ENCODE peak calls at places on chromosomes 3 and 15, in four cellular contexts. W, X, E and U are unnamed samples.
A peak's percentile ranks its signal among the peaks of the same experiment; 100 is the strongest.

GRCh38 chr15:81575436-81576123 is 201.6 kb upstream of the TMC3 start:
- DNase-seq in X (no peak), E (no peak), W (no peak), U (no peak)

GRCh38 chr3:36693670-36694069 is 70.7 kb downstream of the DCLK3 start:
- DNase-seq in E (no peak), X (no peak), W (no peak), U (no peak)

GRCh38 chr15:40985541-40986330 is 32.5 kb downstream of the CHAC1 start:
- DNase-seq in E (no peak), X (no peak), W (no peak), U (no peak)

GRCh38 chr3:169215953-169216352 is 447.6 kb downstream of the MECOM start:
- DNase-seq in E (no peak), X (no peak), W (no peak), U (no peak)

GRCh38 chr15:83598031-83598430 is 55.9 kb upstream of the ADAMTSL3 start:
- DNase-seq in X (no peak), W (no peak), E (no peak), U (no peak)

GRCh38 chr3:43770426-43771103 is 79.8 kb downstream of the ABHD5 start:
- DNase-seq in E (no peak), W (peak; percentile 85), X (no peak), U (no peak)

GRCh38 chr3:106421928-106422327 is 553.1 kb upstream of the CBLB start:
- DNase-seq in X (no peak), W (no peak), E (no peak), U (no peak)

GRCh38 chr3:23329471-23329870 is 126.3 kb downstream of the UBE2E2 start:
- DNase-seq in W (no peak), X (no peak), E (no peak), U (no peak)

GRCh38 chr15:96327155-96327741 is 3.3 kb upstream of the NR2F2 start:
- DNase-seq in W (peak; percentile 65), X (peak; percentile 33), E (peak; percentile 79), U (no peak)

GRCh38 chr3:44284949-44285348 is 43.3 kb downstream of the TOPAZ1 start:
- DNase-seq in W (no peak), E (no peak), X (no peak), U (no peak)

GRCh38 chr3:88019024-88019423 is 39.8 kb downstream of the CGGBP1 start:
- DNase-seq in W (no peak), E (no peak), X (no peak), U (no peak)

GRCh38 chr3:167837430-167837829 is 101.9 kb downstream of the SERPINI1 start:
- DNase-seq in W (no peak), X (no peak), E (no peak), U (no peak)

GRCh38 chr15:99224372-99224771 is 25.0 kb downstream of the TTC23 start:
- DNase-seq in X (no peak), W (no peak), E (no peak), U (no peak)

GRCh38 chr3:194395201-194395600 is 3.9 kb downstream of the GP5 start:
- DNase-seq in X (no peak), E (no peak), W (no peak), U (no peak)

GRCh38 chr3:177538064-177538742 is 340.9 kb upstream of the TBL1XR1 start:
- DNase-seq in E (no peak), W (peak; percentile 22), X (no peak), U (no peak)

GRCh38 chr15:69253156-69253555 is 45.6 kb upstream of the PAQR5 start:
- DNase-seq in E (peak; percentile 28), X (no peak), W (peak; percentile 33), U (no peak)

GRCh38 chr15:90200534-90201139 is 493 bp upstream of the SEMA4B start:
- DNase-seq in X (no peak), W (no peak), E (no peak), U (no peak)

GRCh38 chr15:36863551-36863950 is 236.8 kb downstream of the MEIS2 start:
- DNase-seq in X (no peak), W (no peak), E (no peak), U (no peak)

DNA sequence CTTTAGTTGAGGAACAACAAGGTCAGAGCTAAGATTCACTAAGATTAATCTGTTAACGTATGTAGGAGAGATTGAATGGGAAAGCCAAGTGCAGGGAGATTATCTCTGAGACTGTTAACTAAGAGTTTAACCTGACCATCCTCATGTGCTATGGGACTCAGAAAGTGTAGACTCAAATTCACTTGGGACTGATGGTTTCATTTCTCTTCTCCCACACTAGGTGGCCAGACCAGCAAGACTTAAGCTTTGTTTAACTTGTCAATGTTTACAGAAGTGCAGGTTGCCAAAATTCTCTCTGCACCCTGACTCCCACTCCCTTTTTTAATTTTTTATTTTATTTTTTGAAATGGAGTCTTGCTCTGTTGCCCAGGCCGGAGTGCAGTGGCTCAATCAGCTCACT is 6.3 kb upstream of the HEXA start:
- DNase-seq in W (no peak), E (no peak), X (no peak), U (no peak)
- TF ChIP-seq CTCF in W (peak; percentile 20), E (peak; percentile 3), X (peak; percentile 35), U (peak; percentile 44)

DNA sequence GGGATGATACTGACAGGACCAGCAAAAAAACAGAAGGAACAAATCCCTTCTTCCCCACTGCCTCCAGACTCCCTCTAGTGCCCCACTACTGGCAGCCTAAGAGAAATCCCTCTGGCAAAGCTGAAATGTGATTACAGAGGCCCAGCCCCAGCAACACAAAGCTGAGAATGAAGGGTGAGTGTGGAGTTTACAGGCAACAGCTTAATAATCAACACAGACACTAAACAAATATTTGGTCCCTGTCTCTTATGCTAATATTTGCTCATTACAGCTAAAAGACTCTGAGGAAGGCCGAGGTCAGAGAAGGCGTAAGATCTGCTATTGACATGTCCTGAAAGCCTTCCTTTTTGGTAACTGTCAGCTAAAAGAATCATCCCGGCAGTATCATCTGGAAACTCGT is 308.5 kb upstream of the RASGRP1 start:
- DNase-seq in X (no peak), E (no peak), W (no peak), U (no peak)
- TF ChIP-seq CTCF in X (peak; percentile 16), E (no peak), W (no peak), U (peak; percentile 9)

DNA sequence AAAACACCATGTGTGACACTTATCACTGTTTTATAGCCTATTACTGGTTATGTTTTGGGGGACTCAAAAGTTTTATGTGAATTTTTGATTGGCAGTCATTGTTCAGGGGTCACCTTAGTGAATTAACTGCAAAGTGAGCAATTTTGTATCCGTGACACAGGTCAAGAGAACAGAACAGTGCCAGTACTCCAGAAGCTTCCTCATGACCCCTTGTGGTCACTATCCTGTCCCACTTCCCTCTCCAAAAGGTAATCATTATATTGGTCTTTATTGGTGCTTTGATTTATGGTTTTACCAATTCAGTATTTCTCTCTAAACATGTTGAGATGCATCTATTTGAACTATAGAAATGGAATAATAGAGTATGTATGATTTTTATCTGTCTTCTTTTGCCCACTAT is 107.1 kb downstream of the STT3B start:
- DNase-seq in W (no peak), X (no peak), E (no peak), U (no peak)
- TF ChIP-seq CTCF in W (no peak), X (peak; percentile 59), E (no peak), U (peak; percentile 21)

GRCh38 chr3:108324177-108324576 is 27.8 kb downstream of the HHLA2 start:
- DNase-seq in W (no peak), X (no peak), E (no peak), U (no peak)

GRCh38 chr3:108319428-108320053 is 23.2 kb downstream of the HHLA2 start:
- DNase-seq in E (no peak), X (no peak), W (no peak), U (no peak)

GRCh38 chr3:108320746-108321350 is 24.5 kb downstream of the HHLA2 start:
- DNase-seq in E (no peak), X (peak; percentile 43), W (no peak), U (no peak)

GRCh38 chr3:108327168-108327567 is 30.8 kb downstream of the HHLA2 start:
- DNase-seq in E (no peak), X (no peak), W (no peak), U (no peak)

DNA sequence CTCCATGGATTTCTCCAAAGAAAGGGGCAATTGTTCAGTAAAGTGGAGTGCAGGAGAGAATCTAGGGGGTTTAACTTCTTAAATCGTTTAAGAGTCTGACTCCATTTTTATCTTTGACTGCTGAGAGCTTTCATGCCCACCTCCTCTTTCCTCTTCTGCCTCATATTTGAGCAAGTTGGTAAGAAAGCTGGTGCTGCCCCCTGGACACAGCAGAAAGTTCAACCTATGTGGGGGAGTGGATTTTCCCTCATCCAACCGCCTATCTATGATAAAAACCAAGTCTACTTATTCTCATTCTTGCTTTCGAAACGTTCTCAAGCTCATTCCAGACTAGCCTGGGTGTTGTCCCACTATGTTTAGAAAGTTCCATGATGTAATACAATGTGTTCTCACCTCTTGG is 26.0 kb downstream of the HHLA2 start:
- DNase-seq in E (no peak), W (no peak), X (no peak), U (no peak)
- TF ChIP-seq CTCF in E (no peak), W (no peak), X (no peak), U (no peak)

GRCh38 chr3:78287085-78287484 is 1247.2 kb downstream of the ROBO2 start:
- DNase-seq in X (no peak), W (no peak), E (no peak), U (no peak)

GRCh38 chr3:78285032-78285728 is 1245.3 kb downstream of the ROBO2 start:
- DNase-seq in W (no peak), X (no peak), E (no peak), U (no peak)

GRCh38 chr3:78279066-78279465 is 1239.2 kb downstream of the ROBO2 start:
- DNase-seq in X (no peak), E (no peak), W (no peak), U (no peak)

GRCh38 chr3:78281381-78281780 is 1241.5 kb downstream of the ROBO2 start:
- DNase-seq in X (no peak), E (no peak), W (no peak), U (no peak)

GRCh38 chr3:78283994-78284393 is 1244.1 kb downstream of the ROBO2 start:
- DNase-seq in X (no peak), E (no peak), W (no peak), U (no peak)
- TF ChIP-seq CTCF in X (peak; percentile 49), E (no peak), W (no peak), U (peak; percentile 42)

GRCh38 chr3:120174811-120175210 is 80.6 kb upstream of the GSK3B start:
- DNase-seq in X (no peak), W (no peak), E (no peak), U (no peak)

GRCh38 chr3:120173056-120173675 is 78.9 kb upstream of the GSK3B start:
- DNase-seq in X (no peak), E (no peak), W (no peak), U (no peak)

GRCh38 chr3:120177907-120178306 is 83.7 kb upstream of the GSK3B start:
- DNase-seq in X (peak; percentile 58), W (no peak), E (no peak), U (no peak)

GRCh38 chr3:120180731-120181412 is 86.6 kb upstream of the GSK3B start:
- DNase-seq in W (no peak), X (no peak), E (no peak), U (no peak)

DNA sequence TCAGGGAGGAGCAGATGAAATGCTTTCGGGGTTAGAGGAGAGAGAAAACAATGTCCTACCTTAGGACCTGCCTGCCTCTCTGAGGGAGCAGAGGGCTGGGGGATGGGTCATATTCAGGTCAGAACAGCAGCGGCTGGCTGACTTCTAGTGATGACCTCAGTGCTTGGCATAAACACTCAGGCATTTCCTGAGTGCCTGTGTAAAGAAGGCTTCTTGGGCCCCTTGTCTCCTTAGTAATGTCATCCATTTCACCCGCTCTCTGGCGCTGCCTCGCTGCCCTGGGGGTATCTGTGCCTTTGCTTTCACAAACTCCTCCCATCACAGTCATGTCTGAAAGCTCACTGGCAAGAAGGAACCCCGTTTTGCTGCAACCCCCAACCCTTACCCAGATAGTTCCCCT is 82.9 kb upstream of the GSK3B start:
- DNase-seq in W (peak; percentile 22), X (peak; percentile 50), E (peak; percentile 55), U (peak; percentile 12)
- TF ChIP-seq CTCF in W (peak; percentile 18), X (no peak), E (peak; percentile 28), U (no peak)